ENCODE peak calls at places on chromosomes 16 and 17, in nine cellular contexts. I, A, B, J, K, C, W, V and T are unnamed samples.

GRCh38 chr17:67478266-67479118 is 101.4 kb downstream of the PITPNC1 start:
- DNase-seq in W (no peak), A (peak), V (no peak), J (no peak), B (no peak), C (no peak), I (no peak), K (no peak), T (no peak)

GRCh38 chr16:26667271-26667703 is 399.4 kb upstream of the C16orf82 start:
- DNase-seq in I (no peak), K (no peak), V (no peak), C (no peak), W (no peak), J (no peak), B (no peak), A (no peak), T (no peak)

GRCh38 chr16:57513371-57514102 is 22.8 kb downstream of the CCDC102A start:
- DNase-seq in I (no peak), W (peak), V (no peak), A (no peak), J (no peak), B (peak), K (no peak), C (no peak), T (no peak)

GRCh38 chr16:54511181-54511731 is 224.7 kb upstream of the IRX3 start:
- DNase-seq in I (no peak), A (no peak), B (no peak), J (no peak), W (no peak), K (no peak), C (peak), V (no peak), T (no peak)

GRCh38 chr17:57312242-57312641 is 55.9 kb downstream of the MSI2 start:
- DNase-seq in K (no peak), V (no peak), J (peak), W (no peak), I (no peak), C (no peak), A (no peak), B (no peak), T (no peak)

GRCh38 chr16:67000384-67001158 is 12.2 kb downstream of the CES4A start:
- DNase-seq in V (peak), C (no peak), I (peak), A (peak), K (peak), J (no peak), B (no peak), W (no peak), T (no peak)

GRCh38 chr16:50313596-50314483 is 47.5 kb downstream of the ADCY7 start:
- DNase-seq in J (peak), K (peak), W (no peak), V (no peak), I (peak), B (no peak), A (peak), C (no peak), T (peak)

GRCh38 chr17:2051388-2052237 is 3.3 kb upstream of the HIC1 start:
- DNase-seq in W (no peak), C (no peak), B (no peak), V (no peak), J (no peak), A (no peak), I (no peak), K (no peak), T (no peak)

GRCh38 chr16:67207857-67208524 is 9.1 kb downstream of the ELMO3 start:
- DNase-seq in C (no peak), K (no peak), J (no peak), A (no peak), W (no peak), B (peak), I (no peak), V (no peak), T (no peak)